ENCODE peak calls at places on chromosomes 12 and 14, in seven cellular contexts. O is tibial nerve, Y is SK-N-SH, A is adrenal gland, C is fibroblast of lung, U is foreskin fibroblast, Q is heart right ventricle. L is an unnamed sample.

GRCh38 chr14:98227000-98227726 is 1044.8 kb downstream of the BCL11B start:
- DNase-seq in O (no peak), Y (no peak), A (no peak), C (no peak), U (no peak), Q (no peak), L (no peak)

GRCh38 chr12:19008102-19008501 is 121.4 kb upstream of the PLEKHA5 start:
- DNase-seq in O (no peak), Y (no peak), A (no peak), C (no peak), U (no peak), Q (no peak), L (no peak)

GRCh38 chr12:2613674-2614073 is 181.1 kb upstream of the FKBP4 start:
- DNase-seq in O (peak), Y (no peak), A (peak), C (peak), U (peak), Q (no peak), L (peak)

GRCh38 chr12:14260011-14260993 is 105.2 kb upstream of the ATF7IP start:
- DNase-seq in O (peak), Y (no peak), A (peak), C (peak), U (peak), Q (peak), L (peak)

GRCh38 chr14:83827383-83827782 is 1702.6 kb upstream of the FLRT2 start:
- DNase-seq in O (no peak), Y (no peak), A (no peak), C (no peak), U (peak), Q (no peak), L (no peak)

GRCh38 chr12:91307957-91308705 is 125.5 kb upstream of the DCN start:
- DNase-seq in O (no peak), Y (no peak), A (no peak), C (no peak), U (no peak), Q (no peak), L (no peak)

GRCh38 chr14:60616326-60617044 is 32.8 kb downstream of the SIX1 start:
- DNase-seq in O (no peak), Y (no peak), A (no peak), C (no peak), U (no peak), Q (no peak), L (no peak)

GRCh38 chr14:46691819-46692218 is 40.2 kb upstream of the RPL10L start:
- DNase-seq in O (no peak), Y (no peak), A (no peak), C (no peak), U (no peak), Q (no peak), L (no peak)

GRCh38 chr12:63068857-63069442 is 82.1 kb downstream of the AVPR1A start:
- DNase-seq in O (no peak), Y (peak), A (peak), C (peak), U (peak), Q (peak), L (peak)

GRCh38 chr12:104519190-104519857 is 62.6 kb downstream of the CHST11 start:
- DNase-seq in O (no peak), Y (no peak), A (no peak), C (no peak), U (no peak), Q (no peak), L (no peak)

GRCh38 chr12:118060301-118061010 is 523 bp downstream of the WSB2 start:
- DNase-seq in O (peak), Y (no peak), A (peak), C (no peak), U (peak), Q (peak), L (no peak)

GRCh38 chr12:93526786-93527428 is 45.6 kb upstream of the SOCS2 start:
- DNase-seq in O (no peak), Y (no peak), A (peak), C (peak), U (peak), Q (no peak), L (peak)

GRCh38 chr14:95295600-95296376 is 23.9 kb downstream of the CLMN start:
- DNase-seq in O (no peak), Y (no peak), A (no peak), C (no peak), U (no peak), Q (no peak), L (no peak)

GRCh38 chr12:39619660-39620433 is at the start of gene ABCD2:
- DNase-seq in O (peak), Y (peak), A (peak), C (peak), U (peak), Q (peak), L (peak)

GRCh38 chr14:21039059-21039422 is 3.1 kb upstream of the RNASE7 start:
- DNase-seq in O (peak), Y (no peak), A (peak), C (peak), U (peak), Q (peak), L (peak)

GRCh38 chr12:22409071-22409951 is 74.8 kb upstream of the ST8SIA1 start:
- DNase-seq in O (no peak), Y (no peak), A (no peak), C (no peak), U (no peak), Q (no peak), L (no peak)

GRCh38 chr12:75568387-75568786 is 57.0 kb upstream of the KRR1 start:
- DNase-seq in O (no peak), Y (no peak), A (no peak), C (peak), U (peak), Q (no peak), L (no peak)

GRCh38 chr12:30795410-30795659 is 40.6 kb upstream of the CAPRIN2 start:
- DNase-seq in O (no peak), Y (peak), A (no peak), C (no peak), U (no peak), Q (no peak), L (no peak)

GRCh38 chr12:116906285-116906684 is 4.5 kb upstream of the FBXW8 start:
- DNase-seq in O (no peak), Y (no peak), A (no peak), C (no peak), U (no peak), Q (no peak), L (no peak)

GRCh38 chr12:62732861-62733427 is 202.0 kb downstream of the PPM1H start:
- DNase-seq in O (no peak), Y (no peak), A (peak), C (peak), U (peak), Q (no peak), L (peak)

GRCh38 chr14:56273949-56274348 is 155.7 kb downstream of the PELI2 start:
- DNase-seq in O (no peak), Y (no peak), A (no peak), C (no peak), U (peak), Q (no peak), L (no peak)

GRCh38 chr12:132153501-132154340 is 9.5 kb downstream of the NOC4L start:
- DNase-seq in O (peak), Y (peak), A (peak), C (peak), U (peak), Q (peak), L (peak)

DNA sequence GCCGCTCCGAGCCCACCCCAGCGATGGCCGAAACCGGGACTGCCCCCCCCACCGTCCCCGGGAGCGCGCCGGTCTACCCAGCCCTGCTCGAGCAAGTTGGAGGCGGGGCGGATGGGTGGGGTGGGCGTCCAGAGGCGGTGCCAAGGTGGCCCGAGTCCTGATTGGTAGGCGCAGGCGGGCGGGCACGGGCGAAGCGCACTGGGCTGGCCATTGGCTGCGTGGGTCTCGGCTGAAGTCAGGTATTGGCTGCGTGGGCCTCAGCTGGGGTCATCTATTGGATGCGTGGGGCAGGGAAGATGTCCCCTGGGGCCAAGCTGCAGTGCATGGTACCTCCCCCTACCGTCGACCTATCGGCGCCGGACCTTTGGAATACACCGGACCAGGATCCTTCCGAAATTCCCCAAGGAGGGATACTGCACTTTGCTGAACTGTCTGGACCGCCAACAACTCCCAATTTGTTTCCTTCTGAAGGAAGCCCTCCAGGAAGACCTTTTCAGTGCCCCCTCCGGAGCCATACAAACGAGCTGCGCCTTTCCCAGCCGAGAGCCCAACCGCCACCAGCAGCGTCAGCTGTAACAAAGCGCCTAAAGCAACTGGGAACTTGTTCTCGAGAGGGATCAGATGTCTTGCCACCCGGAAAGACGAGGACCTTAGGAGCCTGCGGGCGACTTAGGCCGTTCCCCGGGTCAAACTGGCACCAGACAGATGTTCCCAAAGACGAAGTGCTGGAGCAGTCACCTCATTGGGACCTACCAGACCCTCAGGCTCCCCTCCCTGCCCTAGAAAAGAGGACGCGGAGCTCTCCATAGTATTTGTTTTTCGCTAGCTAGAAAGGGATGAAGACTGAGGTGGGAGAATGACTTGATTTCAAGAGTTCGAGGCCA is at the start of gene HOMEZ:
- DNase-seq in O (peak), Y (peak), A (peak), C (peak), U (peak), Q (peak), L (peak)
- TF ChIP-seq CTCF in O (peak), Y (no peak), A (no peak), C (no peak), U (no peak), Q (peak), L (no peak)

GRCh38 chr14:34124585-34124984 is 173.7 kb upstream of the EGLN3 start:
- DNase-seq in O (no peak), Y (no peak), A (no peak), C (no peak), U (no peak), Q (no peak), L (no peak)
- H3K4me3 ChIP-seq in O (no peak), Y (no peak), A (no peak), C (no peak), U (no peak), Q (no peak), L (no peak)

DNA sequence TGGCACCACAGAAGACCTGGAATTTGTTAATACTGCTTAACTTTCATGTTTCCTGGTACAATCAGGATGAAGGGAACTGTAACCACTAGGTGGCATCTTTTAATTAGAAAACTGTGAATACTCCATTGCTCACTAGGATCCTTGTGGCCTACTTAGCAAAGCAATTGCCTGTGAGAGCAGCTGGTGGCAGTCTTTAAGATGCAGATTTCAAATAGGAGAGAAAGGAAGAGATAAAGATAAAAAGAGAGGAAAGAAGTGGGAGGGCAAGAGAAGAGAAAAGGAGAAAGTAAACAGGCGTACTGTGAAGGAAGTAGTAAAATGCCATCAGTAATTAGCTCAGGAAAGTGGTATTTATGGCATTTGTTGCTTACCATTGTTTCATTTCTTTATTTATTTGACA is 114.5 kb downstream of the RAD51B start:
- DNase-seq in O (peak), Y (peak), A (peak), C (peak), U (peak), Q (peak), L (peak)
- TF ChIP-seq CTCF in O (peak), Y (peak), A (peak), C (peak), U (peak), Q (peak), L (peak)

DNA sequence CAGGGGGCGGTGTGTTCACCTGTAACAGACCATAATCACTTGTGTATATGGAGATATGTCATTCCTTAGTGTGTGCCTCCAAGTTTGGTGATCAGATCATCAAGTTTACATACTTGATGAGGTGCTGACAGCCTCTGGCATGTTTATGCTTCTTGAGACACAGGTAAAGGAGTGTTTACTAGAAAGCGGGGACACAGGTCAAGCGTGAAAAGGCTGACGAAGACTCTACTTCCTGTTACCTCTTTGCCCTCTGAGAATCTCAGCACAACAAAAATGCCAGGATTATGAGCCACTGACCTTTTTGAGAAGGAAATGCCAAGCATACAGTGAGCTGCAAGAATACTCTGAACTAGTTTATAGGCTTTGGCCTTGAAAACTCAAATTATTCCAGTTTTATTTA is 29.6 kb downstream of the PRDM4 start:
- DNase-seq in O (no peak), Y (no peak), A (no peak), C (no peak), U (peak), Q (no peak), L (no peak)
- H3K4me3 ChIP-seq in O (no peak), Y (no peak), A (no peak), C (no peak), U (no peak), Q (no peak), L (no peak)

DNA sequence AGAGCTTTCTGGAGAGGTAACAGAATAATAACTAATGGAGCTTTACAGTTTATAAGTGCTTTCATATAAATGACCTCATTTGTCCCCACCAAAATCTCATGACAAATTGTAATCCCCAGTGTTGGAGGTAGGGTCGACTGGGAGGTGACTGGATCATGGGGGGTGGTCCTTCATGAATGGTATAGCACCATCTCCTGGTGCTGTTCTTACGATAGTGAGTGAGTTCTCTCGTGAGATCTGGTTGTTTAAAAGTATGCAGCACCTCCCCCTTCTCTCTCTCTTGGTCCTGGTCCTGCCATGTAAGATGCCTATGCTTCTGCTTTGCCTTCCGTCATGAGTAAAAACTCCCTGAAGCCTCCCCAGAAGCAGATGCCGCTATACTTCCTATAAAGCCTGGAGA is 423.3 kb upstream of the GARIN6 start:
- DNase-seq in O (no peak), Y (no peak), A (no peak), C (no peak), U (no peak), Q (no peak), L (no peak)
- TF ChIP-seq CTCF in O (no peak), Y (no peak), A (no peak), C (no peak), U (no peak), Q (no peak), L (no peak)

L was measured in fibroblast of mammary gland.